ENCODE peak calls at places on chromosomes 5 and 9, in nine cellular contexts. Q is heart left ventricle; P is H9; I is transverse colon; K is neuronal stem cell; D is Peyer's patch; T is heart right ventricle; E is CD8-positive, alpha-beta memory T cell; N is keratinocyte. S is an unnamed sample.

GRCh38 chr5:93126634-93127033 is 454.4 kb downstream of the NR2F1-AS1 start:
- DNase-seq in Q (no peak), P (no peak), I (no peak), K (no peak), D (no peak), T (no peak), E (no peak), N (no peak), S (no peak)

GRCh38 chr5:33675958-33676464 is 215.8 kb downstream of the ADAMTS12 start:
- DNase-seq in Q (no peak), P (no peak), I (no peak), K (no peak), D (no peak), T (no peak), E (no peak), N (no peak), S (no peak)

GRCh38 chr5:117393125-117393524 is 818.5 kb upstream of the SEMA6A start:
- DNase-seq in Q (no peak), P (no peak), I (no peak), K (no peak), D (no peak), T (no peak), E (no peak), N (no peak), S (no peak)

GRCh38 chr9:88586452-88586851 is 51.5 kb downstream of the NXNL2 start:
- DNase-seq in Q (no peak), P (no peak), I (no peak), K (no peak), D (no peak), T (no peak), E (no peak), N (no peak), S (no peak)

GRCh38 chr5:15604986-15605385 is 105.0 kb downstream of the FBXL7 start:
- DNase-seq in Q (no peak), P (no peak), I (no peak), K (no peak), D (no peak), T (no peak), E (no peak), N (no peak), S (no peak)

GRCh38 chr5:157148734-157149615 is 6.3 kb upstream of the MED7 start:
- DNase-seq in Q (no peak), P (peak), I (peak), K (peak), D (no peak), T (no peak), E (peak), N (no peak), S (peak)

GRCh38 chr5:115435776-115436712 is 108.5 kb downstream of the FEM1C start:
- DNase-seq in Q (no peak), P (no peak), I (no peak), K (no peak), D (no peak), T (no peak), E (no peak), N (no peak), S (no peak)

GRCh38 chr9:129623331-129623730 is 2.4 kb upstream of the C9orf50 start:
- DNase-seq in Q (no peak), P (no peak), I (no peak), K (no peak), D (no peak), T (no peak), E (no peak), N (no peak), S (no peak)

GRCh38 chr9:102669220-102669619 is 325.9 kb upstream of the CYLC2 start:
- DNase-seq in Q (no peak), P (no peak), I (no peak), K (no peak), D (no peak), T (no peak), E (no peak), N (no peak), S (no peak)

GRCh38 chr9:81002242-81002641 is 687.1 kb downstream of the TLE1 start:
- DNase-seq in Q (no peak), P (no peak), I (no peak), K (no peak), D (no peak), T (no peak), E (no peak), N (no peak), S (no peak)

GRCh38 chr5:139691275-139691629 is 43.1 kb downstream of the CXXC5 start:
- DNase-seq in Q (no peak), P (no peak), I (no peak), K (no peak), D (no peak), T (no peak), E (no peak), N (no peak), S (no peak)

GRCh38 chr5:139693676-139694364 is 45.7 kb downstream of the CXXC5 start:
- DNase-seq in Q (no peak), P (no peak), I (no peak), K (no peak), D (no peak), T (no peak), E (no peak), N (no peak), S (no peak)

GRCh38 chr5:139694556-139695182 is 46.5 kb downstream of the CXXC5 start:
- DNase-seq in Q (no peak), P (no peak), I (no peak), K (no peak), D (no peak), T (no peak), E (no peak), N (no peak), S (no peak)

GRCh38 chr5:139692148-139692547 is 44.0 kb downstream of the CXXC5 start:
- DNase-seq in Q (no peak), P (no peak), I (no peak), K (no peak), D (no peak), T (no peak), E (no peak), N (no peak), S (no peak)

DNA sequence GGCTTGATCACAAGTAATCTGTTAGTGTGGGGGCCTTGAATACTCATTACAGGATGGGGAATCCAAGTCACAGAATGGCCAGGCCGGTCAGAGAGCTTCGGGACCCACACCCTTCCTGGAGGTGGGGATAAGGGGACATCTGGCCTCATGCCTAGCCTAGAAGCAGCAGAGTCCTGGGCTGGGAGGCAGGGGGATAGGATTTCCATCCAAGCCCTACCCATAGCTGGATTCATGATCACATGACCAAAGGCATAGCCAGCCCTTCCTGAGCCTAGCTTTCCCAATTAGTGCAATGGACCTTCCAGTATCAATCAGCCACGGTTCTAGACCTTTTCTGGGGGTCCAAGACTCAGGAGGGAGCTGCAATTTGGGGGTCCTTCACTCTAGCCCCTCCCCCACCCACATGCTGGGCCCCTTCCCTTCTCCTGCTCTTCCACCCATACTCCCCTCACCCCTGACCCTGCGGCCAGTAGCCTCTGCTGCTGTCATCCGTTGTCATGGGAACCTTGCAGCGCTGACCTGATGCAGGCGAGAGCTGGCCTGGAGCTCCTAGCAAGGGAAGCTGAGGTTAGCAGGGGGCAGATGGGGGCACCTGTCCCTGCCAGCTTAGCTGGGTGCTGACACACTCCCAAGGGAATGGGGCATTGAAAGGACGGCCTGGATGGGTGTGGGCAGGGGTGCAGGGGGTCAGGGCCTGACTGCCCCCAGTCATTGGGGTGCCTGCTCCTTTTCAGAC is 44.6 kb downstream of the CXXC5 start:
- DNase-seq in Q (no peak), P (no peak), I (no peak), K (peak), D (no peak), T (no peak), E (no peak), N (no peak), S (no peak)
- H3K27ac ChIP-seq in Q (no peak), P (no peak), I (no peak), K (peak), D (no peak), T (no peak), E (no peak), N (no peak), S (no peak)

DNA sequence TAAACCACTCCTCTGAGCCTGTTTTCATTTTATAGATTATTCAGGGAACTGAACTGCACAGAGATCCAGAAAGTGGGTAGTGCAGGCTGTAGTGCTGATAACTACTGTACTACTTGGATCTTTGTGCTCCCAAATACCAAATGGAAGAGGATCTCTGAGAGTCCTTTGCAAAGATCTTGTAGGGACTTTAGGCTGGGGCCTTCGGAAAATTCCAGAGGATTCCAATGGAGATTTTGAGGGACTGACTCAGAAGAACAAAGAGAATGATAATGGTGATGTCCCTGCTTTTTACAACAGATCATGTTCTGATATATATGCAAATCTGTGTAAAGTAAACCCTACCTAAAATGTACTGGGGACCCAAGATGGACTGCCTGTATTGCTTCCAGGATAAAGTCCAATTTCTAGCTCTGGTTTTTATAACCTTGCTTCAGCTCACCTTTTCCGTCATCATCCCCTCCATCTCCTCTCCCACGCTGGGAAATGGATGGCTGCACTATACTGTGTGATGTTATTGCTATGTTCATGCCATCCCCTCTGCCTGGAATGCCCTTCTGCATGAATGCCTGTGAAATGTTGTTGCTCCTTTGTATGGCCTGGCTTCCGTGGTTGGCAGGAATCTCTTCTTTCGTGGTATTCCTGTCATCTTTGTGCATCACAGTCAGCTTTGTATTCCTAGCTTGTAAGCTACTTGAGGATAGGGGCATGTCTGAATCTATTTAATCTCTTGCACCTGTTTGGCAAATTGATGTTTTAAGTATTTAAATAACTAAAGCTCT is 9.7 kb upstream of the PSMD5 start:
- DNase-seq in Q (no peak), P (no peak), I (no peak), K (no peak), D (no peak), T (no peak), E (no peak), N (no peak), S (no peak)
- H3K27ac ChIP-seq in Q (no peak), P (no peak), I (no peak), K (peak), D (no peak), T (no peak), E (no peak), N (no peak), S (no peak)

GRCh38 chr9:128159073-128159783 is 837 bp upstream of the BBLN start:
- DNase-seq in Q (no peak), P (no peak), I (peak), K (no peak), D (no peak), T (no peak), E (peak), N (no peak), S (no peak)
- H3K27ac ChIP-seq in Q (peak), P (no peak), I (peak), K (peak), D (peak), T (no peak), E (peak), N (peak), S (peak)

GRCh38 chr9:116243708-116244107 is 90.1 kb downstream of the PAPPA start:
- DNase-seq in Q (no peak), P (no peak), I (no peak), K (no peak), D (no peak), T (no peak), E (no peak), N (no peak), S (no peak)
- H3K27ac ChIP-seq in Q (no peak), P (no peak), I (no peak), K (no peak), D (no peak), T (no peak), E (no peak), N (no peak), S (no peak)

DNA sequence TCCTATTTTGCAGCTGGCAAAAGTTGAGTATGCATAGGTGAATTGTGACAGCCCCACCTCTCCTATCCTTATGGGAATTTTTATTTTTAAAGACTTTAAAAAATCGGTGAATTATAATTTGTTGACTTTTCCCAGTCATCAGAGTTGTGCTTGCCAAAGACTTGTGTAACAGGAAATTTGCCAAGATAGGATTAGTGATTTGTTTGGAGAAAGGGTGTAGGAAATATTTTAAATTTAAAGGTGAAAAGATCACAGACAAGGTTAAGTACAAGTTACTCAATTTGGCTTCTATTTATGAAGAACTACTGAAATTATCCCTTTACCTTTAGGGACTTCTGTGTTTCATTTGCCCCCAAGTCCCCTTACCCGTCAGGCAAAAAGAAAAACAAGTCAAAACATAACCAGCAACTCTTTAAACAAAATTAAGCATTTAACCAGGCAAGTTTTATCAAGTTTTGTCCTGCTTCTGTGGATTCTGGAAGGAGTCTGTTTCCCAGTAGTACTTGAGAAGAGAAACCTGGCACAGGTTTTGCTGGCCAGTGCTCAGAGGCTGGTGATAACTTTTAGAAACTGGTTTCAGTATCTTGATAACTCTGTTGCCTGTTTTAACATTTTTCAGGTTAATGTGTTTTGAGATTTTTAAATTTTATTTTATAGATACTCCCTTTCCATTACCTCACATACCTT is 285.4 kb downstream of the MAST4 start:
- DNase-seq in Q (no peak), P (no peak), I (no peak), K (no peak), D (no peak), T (no peak), E (no peak), N (no peak), S (no peak)
- H3K27ac ChIP-seq in Q (peak), P (no peak), I (no peak), K (no peak), D (no peak), T (peak), E (no peak), N (peak), S (no peak)

GRCh38 chr9:113678119-113678861 is 197.8 kb upstream of the ZNF618 start:
- DNase-seq in Q (no peak), P (no peak), I (no peak), K (no peak), D (no peak), T (no peak), E (no peak), N (no peak), S (no peak)

GRCh38 chr9:113678874-113679273 is 197.2 kb upstream of the ZNF618 start:
- DNase-seq in Q (no peak), P (no peak), I (no peak), K (no peak), D (no peak), T (no peak), E (no peak), N (no peak), S (no peak)

GRCh38 chr9:113687107-113687679 is 188.9 kb upstream of the ZNF618 start:
- DNase-seq in Q (no peak), P (no peak), I (no peak), K (no peak), D (no peak), T (no peak), E (no peak), N (no peak), S (no peak)

GRCh38 chr9:113677569-113677968 is 198.5 kb upstream of the ZNF618 start:
- DNase-seq in Q (no peak), P (no peak), I (no peak), K (no peak), D (no peak), T (no peak), E (no peak), N (no peak), S (no peak)

GRCh38 chr9:113682297-113682771 is 193.8 kb upstream of the ZNF618 start:
- DNase-seq in Q (peak), P (peak), I (peak), K (peak), D (peak), T (peak), E (peak), N (peak), S (no peak)
- H3K27ac ChIP-seq in Q (no peak), P (no peak), I (no peak), K (no peak), D (no peak), T (no peak), E (no peak), N (no peak), S (no peak)

GRCh38 chr9:101440714-101441230 is 5.2 kb upstream of the ALDOB start:
- DNase-seq in Q (no peak), P (no peak), I (no peak), K (no peak), D (no peak), T (no peak), E (no peak), N (no peak), S (no peak)
- H3K27ac ChIP-seq in Q (no peak), P (no peak), I (no peak), K (no peak), D (peak), T (no peak), E (no peak), N (no peak), S (no peak)

DNA sequence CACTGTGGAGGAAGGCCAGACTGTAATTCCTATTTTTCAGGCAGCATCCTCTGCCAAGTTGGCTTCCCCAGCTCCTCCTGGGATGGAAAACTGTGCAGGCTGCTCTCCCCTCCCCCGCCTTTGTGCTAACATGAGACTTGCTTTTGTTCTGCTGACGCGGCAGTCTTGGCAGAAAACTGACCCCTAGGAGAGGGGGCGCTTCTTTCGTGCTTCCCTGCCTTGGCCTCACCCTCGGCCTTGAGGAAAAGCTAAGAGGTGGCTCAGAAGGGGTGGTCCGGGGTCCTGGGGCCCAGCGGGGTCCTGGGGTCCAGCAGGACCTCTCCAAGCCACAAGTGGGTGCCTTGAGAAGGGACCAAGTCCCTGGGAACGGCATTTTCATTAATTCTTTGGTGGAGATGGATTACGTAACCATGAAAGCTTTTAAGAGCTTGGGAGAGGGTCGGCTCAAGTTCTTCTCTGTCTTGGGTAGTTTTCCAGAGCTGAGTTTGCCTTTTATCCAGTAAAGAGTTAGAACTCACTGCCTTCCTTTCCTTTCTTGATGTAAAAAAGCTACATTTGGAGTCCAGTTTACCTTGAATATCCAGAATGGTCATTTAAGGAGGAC is 51.0 kb downstream of the SH3PXD2B start:
- DNase-seq in Q (peak), P (no peak), I (peak), K (peak), D (no peak), T (peak), E (no peak), N (no peak), S (peak)
- H3K27ac ChIP-seq in Q (peak), P (peak), I (peak), K (no peak), D (peak), T (peak), E (no peak), N (no peak), S (peak)

GRCh38 chr5:79133657-79134451 is 22.2 kb downstream of the BHMT start:
- DNase-seq in Q (peak), P (peak), I (peak), K (peak), D (peak), T (peak), E (peak), N (peak), S (no peak)
- H3K27ac ChIP-seq in Q (no peak), P (no peak), I (peak), K (peak), D (no peak), T (no peak), E (no peak), N (peak), S (peak)

GRCh38 chr5:91189480-91190332 is 193.4 kb downstream of the ARRDC3 start:
- DNase-seq in Q (peak), P (no peak), I (peak), K (no peak), D (no peak), T (no peak), E (no peak), N (no peak), S (no peak)
- H3K27ac ChIP-seq in Q (peak), P (no peak), I (peak), K (no peak), D (peak), T (peak), E (no peak), N (no peak), S (no peak)

S was measured in caudate nucleus.